ENCODE peak calls at places on chromosomes 13 and 19, in seven cellular contexts. Z is NCI-H526, D is mesendoderm, A is endodermal cell, S is GM04504, I is astrocyte of the cerebellum, H is adipocyte. Q is an unnamed sample.

GRCh38 chr13:107185889-107186288 is 618.0 kb upstream of the ARGLU1 start:
- DNase-seq in Z (no peak), D (no peak), A (no peak), S (no peak), I (no peak), H (peak), Q (peak)

GRCh38 chr19:32233885-32234284 is 111.5 kb upstream of the ZNF507 start:
- DNase-seq in Z (no peak), D (no peak), A (no peak), S (no peak), I (no peak), H (no peak), Q (no peak)

GRCh38 chr13:99600318-99600717 is 99.0 kb downstream of the TM9SF2 start:
- DNase-seq in Z (no peak), D (peak), A (peak), S (no peak), I (no peak), H (no peak), Q (no peak)

GRCh38 chr19:30014770-30015169 is 72.7 kb downstream of the URI1 start:
- DNase-seq in Z (no peak), D (no peak), A (no peak), S (no peak), I (no peak), H (no peak), Q (no peak)

GRCh38 chr19:1235625-1236538 is 1.9 kb downstream of the CBARP start:
- DNase-seq in Z (no peak), D (no peak), A (no peak), S (no peak), I (no peak), H (no peak), Q (peak)

GRCh38 chr13:91539458-91540156 is 141.2 kb downstream of the GPC5 start:
- DNase-seq in Z (no peak), D (no peak), A (no peak), S (no peak), I (no peak), H (no peak), Q (no peak)

GRCh38 chr19:16244091-16244490 is 46.4 kb downstream of the AP1M1 start:
- DNase-seq in Z (no peak), D (no peak), A (no peak), S (peak), I (no peak), H (peak), Q (peak)

GRCh38 chr13:97344250-97345175 is 89.5 kb upstream of the RAP2A start:
- DNase-seq in Z (peak), D (peak), A (peak), S (no peak), I (peak), H (peak), Q (peak)

GRCh38 chr19:435056-435706 is 25.7 kb downstream of the SHC2 start:
- DNase-seq in Z (no peak), D (no peak), A (no peak), S (no peak), I (no peak), H (no peak), Q (no peak)

GRCh38 chr13:31045621-31046081 is 113.2 kb downstream of the TEX26 start:
- DNase-seq in Z (no peak), D (peak), A (peak), S (peak), I (peak), H (peak), Q (peak)

GRCh38 chr19:46367434-46367833 is 20.5 kb downstream of the PPP5C start:
- DNase-seq in Z (no peak), D (no peak), A (no peak), S (no peak), I (no peak), H (no peak), Q (no peak)

GRCh38 chr13:80050252-80050651 is 290.7 kb downstream of the SPRY2 start:
- DNase-seq in Z (no peak), D (no peak), A (no peak), S (no peak), I (peak), H (no peak), Q (peak)

GRCh38 chr19:4971424-4971793 is 2.5 kb downstream of the KDM4B start:
- DNase-seq in Z (no peak), D (peak), A (peak), S (no peak), I (no peak), H (peak), Q (peak)

GRCh38 chr13:99352351-99353271 is 45.4 kb upstream of the GPR183 start:
- DNase-seq in Z (no peak), D (no peak), A (peak), S (no peak), I (no peak), H (no peak), Q (no peak)

GRCh38 chr13:24176351-24177101 is 16.0 kb downstream of the SPATA13 start:
- DNase-seq in Z (no peak), D (no peak), A (peak), S (no peak), I (peak), H (no peak), Q (no peak)

GRCh38 chr13:53048880-53049279 is 20.3 kb downstream of the OLFM4 start:
- DNase-seq in Z (no peak), D (no peak), A (no peak), S (no peak), I (no peak), H (no peak), Q (no peak)

GRCh38 chr13:51154029-51154555 is 43.0 kb upstream of the C13orf42 start:
- DNase-seq in Z (no peak), D (no peak), A (peak), S (peak), I (no peak), H (peak), Q (peak)

GRCh38 chr13:83753912-83754624 is 128.2 kb downstream of the SLITRK1 start:
- DNase-seq in Z (no peak), D (no peak), A (no peak), S (no peak), I (no peak), H (peak), Q (no peak)

GRCh38 chr13:29165840-29166239 is 345.7 kb downstream of the MTUS2 start:
- DNase-seq in Z (no peak), D (peak), A (no peak), S (no peak), I (no peak), H (no peak), Q (peak)

GRCh38 chr13:99285432-99286182 is 21.6 kb downstream of the GPR183 start:
- DNase-seq in Z (no peak), D (no peak), A (no peak), S (no peak), I (no peak), H (no peak), Q (no peak)

Q was measured in GM23248.